ENCODE peak calls at places on chromosomes 13 and 19, in four cellular contexts. K, P, J and H are unnamed samples.

GRCh38 chr13:99959127-99959529 is 12.4 kb downstream of the ZIC5 start:
- DNase-seq in K (no peak), P (no peak), J (no peak), H (no peak)

GRCh38 chr19:51735759-51736449 is 12.1 kb upstream of the HAS1 start:
- DNase-seq in K (peak), P (no peak), J (no peak), H (no peak)

GRCh38 chr13:42946927-42947326 is 45.1 kb downstream of the EPSTI1 start:
- DNase-seq in K (no peak), P (no peak), J (no peak), H (no peak)

GRCh38 chr13:25171517-25172302 is at the start of gene AMER2:
- DNase-seq in K (no peak), P (no peak), J (peak), H (peak)

GRCh38 chr13:92122454-92122853 is 724.0 kb downstream of the GPC5 start:
- DNase-seq in K (no peak), P (no peak), J (no peak), H (no peak)

GRCh38 chr19:46598372-46598917 is 2.7 kb upstream of the CALM3 start:
- DNase-seq in K (no peak), P (no peak), J (no peak), H (no peak)

GRCh38 chr19:31517466-31518180 is 168.4 kb upstream of the TSHZ3 start:
- DNase-seq in K (no peak), P (no peak), J (no peak), H (no peak)

GRCh38 chr13:23570099-23570926 is at the start of gene TNFRSF19:
- DNase-seq in K (no peak), P (no peak), J (no peak), H (no peak)

GRCh38 chr19:18488403-18488723 is 33.5 kb downstream of the ELL start:
- DNase-seq in K (no peak), P (no peak), J (no peak), H (no peak)

GRCh38 chr13:26995159-26995558 is 176.5 kb downstream of the USP12 start:
- DNase-seq in K (no peak), P (no peak), J (no peak), H (no peak)

GRCh38 chr13:40666905-40667621 is 622 bp upstream of the FOXO1 start:
- DNase-seq in K (peak), P (no peak), J (no peak), H (no peak)

GRCh38 chr19:10431943-10432735 is 11.8 kb downstream of the PDE4A start:
- DNase-seq in K (peak), P (peak), J (no peak), H (no peak)

GRCh38 chr13:77055158-77055557 is 28.2 kb upstream of the FBXL3 start:
- DNase-seq in K (no peak), P (no peak), J (no peak), H (no peak)

GRCh38 chr19:11204943-11205349 is 7.6 kb upstream of the KANK2 start:
- DNase-seq in K (no peak), P (no peak), J (no peak), H (no peak)

GRCh38 chr19:1914826-1915341 is 9.7 kb downstream of the ADAT3 start:
- DNase-seq in K (no peak), P (no peak), J (no peak), H (no peak)